ENCODE peak calls at places on chromosomes 3 and 15, in five cellular contexts. M is ovary; K is fibroblast of the aortic adventitia; A is IMR-90; J is stimulated activated CD8-positive, alpha-beta memory T cell treated with anti-CD3 and anti-CD28 coated beads, Interleukin-12 subunit alpha, Interleukin-12 subunit beta, amount 100 ng/mL, for 1 hour. C is an unnamed sample.

GRCh38 chr3:9861201-9861600 is 17.4 kb upstream of the RPUSD3 start:
- DNase-seq in A (no peak), M (no peak), J (no peak), K (no peak), C (no peak)

GRCh38 chr15:63864186-63864585 is 30.4 kb upstream of the HERC1 start:
- DNase-seq in M (no peak), J (no peak), K (no peak), A (no peak), C (no peak)

GRCh38 chr3:150059241-150059640 is 88.5 kb upstream of the PFN2 start:
- DNase-seq in M (no peak), K (no peak), J (no peak), A (no peak), C (no peak)

GRCh38 chr3:23537006-23537620 is 268.6 kb upstream of the UBE2E1 start:
- DNase-seq in J (no peak), K (no peak), A (no peak), M (no peak), C (no peak)

GRCh38 chr3:115100172-115100571 is 46.9 kb downstream of the ZBTB20 start:
- DNase-seq in A (peak), M (no peak), K (peak), J (no peak), C (peak)

GRCh38 chr3:5331567-5332269 is 144.2 kb downstream of the EDEM1 start:
- DNase-seq in J (no peak), A (no peak), M (no peak), K (no peak), C (no peak)

GRCh38 chr15:39125904-39126303 is 455.0 kb upstream of the THBS1 start:
- DNase-seq in M (no peak), J (peak), K (peak), A (peak), C (peak)

GRCh38 chr3:149353581-149354184 is 20.2 kb upstream of the TM4SF18 start:
- DNase-seq in A (no peak), J (no peak), K (no peak), M (no peak), C (no peak)

GRCh38 chr15:68637755-68638405 is 59.1 kb downstream of the CORO2B start:
- DNase-seq in J (no peak), M (peak), A (peak), K (peak), C (peak)

GRCh38 chr15:100335335-100335999 is 6.3 kb downstream of the ADAMTS17 start:
- DNase-seq in J (no peak), K (no peak), M (no peak), A (no peak), C (no peak)

GRCh38 chr3:35965908-35966307 is 326.6 kb downstream of the ARPP21 start:
- DNase-seq in M (no peak), A (peak), J (no peak), K (peak), C (peak)

C was measured in choroid plexus epithelial cell.